ENCODE peak calls at places on chromosomes 11 and 22, in seven cellular contexts. L is BE2C, M is IMR-90, H is testis, F is right atrium auricular region, U is HCT116, W is choroid plexus epithelial cell. A is an unnamed sample.

GRCh38 chr11:117856252-117856651 is 20.2 kb downstream of the FXYD6 start:
- DNase-seq in L (no peak), M (no peak), H (peak), F (no peak), U (no peak), W (no peak), A (no peak)

GRCh38 chr11:103279821-103280220 is 170.6 kb downstream of the DYNC2H1 start:
- DNase-seq in L (no peak), M (peak), H (no peak), F (no peak), U (no peak), W (no peak), A (peak)

GRCh38 chr11:118715837-118716260 is 36.4 kb upstream of the TREH start:
- DNase-seq in L (no peak), M (no peak), H (no peak), F (no peak), U (no peak), W (no peak), A (peak)

GRCh38 chr11:102177974-102178631 is 67.9 kb downstream of the YAP1 start:
- DNase-seq in L (no peak), M (peak), H (no peak), F (no peak), U (peak), W (peak), A (peak)

GRCh38 chr22:27654536-27655445 is 146.8 kb downstream of the MN1 start:
- DNase-seq in L (no peak), M (peak), H (no peak), F (no peak), U (no peak), W (no peak), A (peak)

GRCh38 chr11:104142701-104143100 is 21.2 kb downstream of the PDGFD start:
- DNase-seq in L (no peak), M (no peak), H (no peak), F (no peak), U (no peak), W (no peak), A (no peak)

GRCh38 chr11:108890482-108891092 is 225.7 kb downstream of the DDX10 start:
- DNase-seq in L (no peak), M (no peak), H (no peak), F (no peak), U (no peak), W (peak), A (no peak)

GRCh38 chr11:59172345-59173079 is 580 bp downstream of the DTX4 start:
- DNase-seq in L (no peak), M (no peak), H (peak), F (no peak), U (no peak), W (no peak), A (no peak)

GRCh38 chr11:128400382-128401203 is 186.8 kb downstream of the ETS1 start:
- DNase-seq in L (no peak), M (peak), H (no peak), F (no peak), U (no peak), W (no peak), A (peak)

GRCh38 chr22:24601217-24602104 is 1.5 kb upstream of the GGT1 start:
- DNase-seq in L (peak), M (no peak), H (peak), F (no peak), U (no peak), W (no peak), A (no peak)

GRCh38 chr11:41954034-41954433 is 494.6 kb upstream of the LRRC4C start:
- DNase-seq in L (no peak), M (no peak), H (no peak), F (no peak), U (no peak), W (peak), A (peak)

GRCh38 chr11:79198898-79199250 is 242.0 kb downstream of the TENM4 start:
- DNase-seq in L (no peak), M (peak), H (no peak), F (no peak), U (no peak), W (peak), A (peak)

GRCh38 chr11:113267536-113267935 is 46.8 kb upstream of the TTC12 start:
- DNase-seq in L (no peak), M (no peak), H (no peak), F (no peak), U (no peak), W (no peak), A (no peak)

GRCh38 chr22:50071432-50072166 is 13.5 kb upstream of the TTLL8 start:
- DNase-seq in L (no peak), M (no peak), H (no peak), F (no peak), U (no peak), W (no peak), A (no peak)

GRCh38 chr11:65891180-65892136 is 985 bp downstream of the CCDC85B start:
- DNase-seq in L (peak), M (no peak), H (peak), F (no peak), U (no peak), W (no peak), A (no peak)

GRCh38 chr11:124756753-124757227 is 4.7 kb upstream of the VSIG2 start:
- DNase-seq in L (no peak), M (no peak), H (no peak), F (no peak), U (no peak), W (no peak), A (no peak)

GRCh38 chr11:69525516-69526452 is 44.3 kb downstream of the LINC01488 start:
- DNase-seq in L (no peak), M (no peak), H (no peak), F (no peak), U (no peak), W (no peak), A (no peak)

GRCh38 chr11:126363706-126364245 is 8.3 kb downstream of the ST3GAL4 start:
- DNase-seq in L (no peak), M (no peak), H (no peak), F (no peak), U (no peak), W (no peak), A (no peak)

GRCh38 chr11:106937113-106937512 is 81.2 kb downstream of the GUCY1A2 start:
- DNase-seq in L (no peak), M (no peak), H (no peak), F (no peak), U (no peak), W (no peak), A (no peak)

GRCh38 chr11:2932850-2933251 is 3.6 kb upstream of the PHLDA2 start:
- DNase-seq in L (no peak), M (peak), H (no peak), F (no peak), U (no peak), W (peak), A (peak)

GRCh38 chr11:108959124-108959761 is 294.4 kb downstream of the DDX10 start:
- DNase-seq in L (no peak), M (peak), H (no peak), F (no peak), U (no peak), W (no peak), A (no peak)

GRCh38 chr22:42442746-42443145 is 10.5 kb upstream of the NFAM1 start:
- DNase-seq in L (no peak), M (no peak), H (no peak), F (no peak), U (no peak), W (no peak), A (no peak)

GRCh38 chr22:42719656-42720262 is 911 bp downstream of the A4GALT start:
- DNase-seq in L (no peak), M (no peak), H (no peak), F (no peak), U (no peak), W (no peak), A (no peak)

GRCh38 chr11:32610926-32611325 is 27.3 kb downstream of the EIF3M start:
- DNase-seq in L (no peak), M (no peak), H (no peak), F (no peak), U (no peak), W (no peak), A (no peak)

GRCh38 chr11:35404397-35404775 is 15.0 kb downstream of the SLC1A2 start:
- DNase-seq in L (peak), M (peak), H (peak), F (no peak), U (no peak), W (peak), A (peak)

GRCh38 chr11:12832828-12833227 is 158.6 kb downstream of the TEAD1 start:
- DNase-seq in L (no peak), M (no peak), H (no peak), F (no peak), U (no peak), W (no peak), A (no peak)

GRCh38 chr11:103024086-103024485 is 67.9 kb downstream of the DCUN1D5 start:
- DNase-seq in L (no peak), M (no peak), H (no peak), F (no peak), U (no peak), W (peak), A (peak)

GRCh38 chr22:31346255-31346732 is at the start of gene PATZ1:
- DNase-seq in L (peak), M (peak), H (peak), F (no peak), U (peak), W (peak), A (peak)

GRCh38 chr11:1515082-1516060 is 28.8 kb upstream of the MOB2 start:
- DNase-seq in L (peak), M (peak), H (peak), F (peak), U (peak), W (peak), A (peak)

GRCh38 chr11:100888836-100889235 is 201.7 kb downstream of the ARHGAP42 start:
- DNase-seq in L (no peak), M (no peak), H (no peak), F (no peak), U (no peak), W (no peak), A (no peak)

GRCh38 chr11:34327804-34328631 is 29.8 kb downstream of the ABTB2 start:
- DNase-seq in L (no peak), M (peak), H (peak), F (peak), U (no peak), W (no peak), A (peak)

GRCh38 chr11:78414321-78415051 is 3.1 kb downstream of the GAB2 start:
- DNase-seq in L (peak), M (peak), H (no peak), F (no peak), U (no peak), W (peak), A (peak)

GRCh38 chr11:72588656-72589410 is 85.4 kb downstream of the PDE2A start:
- DNase-seq in L (no peak), M (no peak), H (no peak), F (no peak), U (no peak), W (no peak), A (no peak)

GRCh38 chr11:33263549-33263948 is 6.4 kb downstream of the HIPK3 start:
- DNase-seq in L (no peak), M (no peak), H (no peak), F (no peak), U (no peak), W (no peak), A (no peak)

GRCh38 chr22:41683052-41683451 is 5.6 kb downstream of the SNU13 start:
- DNase-seq in L (no peak), M (no peak), H (no peak), F (no peak), U (no peak), W (no peak), A (no peak)

GRCh38 chr11:1870721-1871466 is 18.0 kb downstream of the LSP1 start:
- DNase-seq in L (no peak), M (no peak), H (no peak), F (no peak), U (no peak), W (no peak), A (peak)

GRCh38 chr11:69700278-69701140 is 3.3 kb downstream of the FGF19 start:
- DNase-seq in L (peak), M (peak), H (peak), F (no peak), U (no peak), W (peak), A (peak)

GRCh38 chr22:37802310-37803194 is 5.2 kb upstream of the GCAT start:
- DNase-seq in L (peak), M (peak), H (peak), F (no peak), U (no peak), W (peak), A (no peak)

GRCh38 chr22:23376256-23376655 is 195.9 kb downstream of the BCR start:
- DNase-seq in L (peak), M (no peak), H (no peak), F (no peak), U (peak), W (peak), A (no peak)
- TF ChIP-seq CTCF in L (peak), M (peak), H (no peak), F (no peak), U (peak), W (peak), A (peak)

GRCh38 chr11:63837719-63838118 is 1.2 kb upstream of the MARK2 start:
- DNase-seq in L (no peak), M (no peak), H (no peak), F (no peak), U (no peak), W (no peak), A (no peak)
- H3K4me3 ChIP-seq in L (no peak), M (no peak), H (no peak), F (no peak), U (no peak), W (no peak), A (no peak)

GRCh38 chr11:122556605-122557004 is 98.9 kb upstream of the UBASH3B start:
- DNase-seq in L (peak), M (no peak), H (peak), F (no peak), U (no peak), W (peak), A (peak)
- TF ChIP-seq CTCF in L (peak), M (peak), H (peak), F (peak), U (peak), W (peak), A (peak)

GRCh38 chr22:21055880-21056319 is 10.2 kb downstream of the LRRC74B start:
- DNase-seq in L (no peak), M (no peak), H (no peak), F (no peak), U (no peak), W (no peak), A (no peak)
- H3K4me3 ChIP-seq in L (no peak), M (no peak), H (no peak), F (no peak), U (no peak), W (no peak), A (no peak)

DNA sequence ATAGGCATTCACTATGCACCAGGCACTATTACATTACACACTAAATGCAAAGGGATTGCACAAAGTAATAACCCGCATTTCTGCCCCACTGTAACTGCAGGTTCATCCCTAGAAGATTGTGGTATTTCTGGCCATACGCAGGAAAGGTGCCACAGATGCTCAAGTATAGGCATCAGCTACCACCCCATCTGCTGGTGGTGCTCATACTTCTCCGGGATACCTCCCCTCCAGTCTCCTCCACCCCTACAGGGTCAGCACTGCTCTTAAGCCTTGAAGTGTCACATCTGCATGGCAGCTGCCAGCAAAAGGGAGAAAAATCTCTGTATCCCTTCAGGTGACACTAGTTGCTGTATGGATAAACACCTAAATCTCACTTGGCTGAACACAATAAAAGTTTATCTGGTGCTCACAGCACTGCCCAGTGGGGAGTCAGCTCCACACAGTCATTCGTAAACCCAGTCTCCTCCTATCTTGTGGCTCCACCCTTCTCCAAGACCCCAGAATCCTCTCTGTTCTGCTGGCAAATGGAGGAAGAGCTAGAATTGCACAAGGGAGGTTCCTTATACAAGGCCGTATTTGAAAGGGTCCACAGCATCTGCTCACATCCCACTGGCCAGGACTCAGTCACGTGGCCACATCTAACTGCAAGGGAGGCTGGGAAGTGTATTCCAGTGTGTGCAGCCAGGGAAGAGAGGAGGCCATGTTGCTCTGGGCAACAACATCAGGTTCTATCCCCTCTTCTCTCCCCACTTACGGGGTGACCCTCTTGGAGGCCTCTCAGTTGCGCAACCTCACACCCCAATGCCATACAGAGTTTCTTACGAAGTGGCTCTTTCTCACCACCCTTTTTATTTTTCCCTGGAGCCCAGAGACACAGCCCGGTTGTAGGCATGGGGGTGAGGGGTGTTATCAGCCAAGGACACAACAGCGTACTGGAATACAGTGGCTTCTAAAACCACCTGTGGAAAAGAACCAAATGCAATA is 114.7 kb downstream of the BUD13 start:
- DNase-seq in L (no peak), M (no peak), H (no peak), F (no peak), U (no peak), W (no peak), A (peak)
- TF ChIP-seq CTCF in L (no peak), M (no peak), H (no peak), F (no peak), U (no peak), W (no peak), A (no peak)